ENCODE peak calls at places on chromosome 18, in six cellular contexts. G is choroid plexus epithelial cell; P is GM04504; N is activated CD4-positive, alpha-beta memory T cell treated with anti-CD3 and anti-CD28 coated beads, Interleukin-2, amount 10 ng/mL, durations not matched to agents 7 days and 5 days; L is lung microvascular endothelial cell; R is CD8-positive, alpha-beta T cell. F is an unnamed sample.

GRCh38 chr18:36130039-36130831 is 536 bp downstream of the ELP2 start:
- DNase-seq in L (peak; percentile 3), G (peak; percentile 8), N (no peak), R (no peak), P (no peak), F (no peak)

GRCh38 chr18:44536041-44536440 is 144.6 kb upstream of the SETBP1 start:
- DNase-seq in R (no peak), G (peak; percentile 57), N (no peak), P (peak; percentile 57), L (peak; percentile 28), F (no peak)

GRCh38 chr18:67788315-67788714 is 271.8 kb upstream of the DSEL start:
- DNase-seq in G (no peak), L (no peak), N (no peak), P (no peak), R (no peak), F (no peak)

GRCh38 chr18:55840601-55841170 is 252.7 kb upstream of the TCF4 start:
- DNase-seq in G (no peak), R (no peak), P (no peak), N (no peak), L (no peak), F (no peak)

GRCh38 chr18:32470136-32470712 is 458 bp downstream of the GAREM1 start:
- DNase-seq in N (peak; percentile 18), L (peak; percentile 35), G (peak; percentile 42), R (no peak), P (no peak), F (no peak)

GRCh38 chr18:47261902-47262301 is 10.4 kb upstream of the SKOR2 start:
- DNase-seq in L (no peak), R (no peak), N (no peak), G (no peak), P (no peak), F (no peak)

GRCh38 chr18:36580266-36580665 is 248.5 kb downstream of the TPGS2 start:
- DNase-seq in P (no peak), N (no peak), L (peak; percentile 14), R (no peak), G (peak; percentile 66), F (no peak)

GRCh38 chr18:7116832-7117389 is 686 bp downstream of the LAMA1 start:
- DNase-seq in L (no peak), G (peak; percentile 17), N (no peak), R (no peak), P (no peak), F (no peak)

GRCh38 chr18:48813833-48814489 is 136.8 kb downstream of the SMAD7 start:
- DNase-seq in R (peak; percentile 30), G (no peak), L (no peak), N (peak; percentile 64), P (no peak), F (peak; percentile 56)

GRCh38 chr18:9323750-9324445 is 10.7 kb upstream of the TWSG1 start:
- DNase-seq in L (peak; percentile 40), G (peak; percentile 75), R (no peak), N (no peak), P (no peak), F (no peak)

GRCh38 chr18:62384610-62385097 is 59.5 kb downstream of the TNFRSF11A start:
- DNase-seq in R (no peak), G (peak; percentile 10), N (no peak), P (no peak), L (peak; percentile 46), F (no peak)

GRCh38 chr18:52339891-52340371 is at the start of gene DCC:
- DNase-seq in P (no peak), L (no peak), G (peak; percentile 65), N (no peak), R (no peak), F (no peak)

GRCh38 chr18:25177631-25178030 is 174.3 kb downstream of the ZNF521 start:
- DNase-seq in N (no peak), G (no peak), R (no peak), L (no peak), P (no peak), F (no peak)

GRCh38 chr18:51361130-51361860 is 163.8 kb upstream of the MEX3C start:
- DNase-seq in R (no peak), L (peak; percentile 52), G (peak; percentile 50), P (no peak), N (peak; percentile 34), F (no peak)

GRCh38 chr18:75638597-75639467 is 211.3 kb upstream of the SMIM21 start:
- DNase-seq in G (peak; percentile 39), L (no peak), P (peak; percentile 58), R (no peak), N (no peak), F (no peak)

GRCh38 chr18:26406854-26407517 is 141.4 kb downstream of the KCTD1 start:
- DNase-seq in R (no peak), N (no peak), P (no peak), L (no peak), G (peak; percentile 26), F (no peak)

GRCh38 chr18:39053569-39053968 is 1488.0 kb upstream of the CELF4 start:
- DNase-seq in R (no peak), N (no peak), G (no peak), L (no peak), P (no peak), F (no peak)

GRCh38 chr18:42137671-42138375 is 182.8 kb downstream of the PIK3C3 start:
- DNase-seq in R (no peak), L (no peak), N (no peak), P (no peak), G (no peak), F (no peak)

GRCh38 chr18:44783371-44783770 is 102.7 kb downstream of the SETBP1 start:
- DNase-seq in P (no peak), R (no peak), L (no peak), N (no peak), G (no peak), F (no peak)

GRCh38 chr18:44733069-44733753 is 52.5 kb downstream of the SETBP1 start:
- DNase-seq in G (peak; percentile 73), P (peak; percentile 69), R (no peak), L (peak; percentile 10), N (peak; percentile 59), F (no peak)

GRCh38 chr18:5463390-5463789 is 80.4 kb downstream of the EPB41L3 start:
- DNase-seq in L (peak; percentile 14), G (peak; percentile 99), N (no peak), P (peak; percentile 82), R (no peak), F (no peak)

F was measured in T-helper 22 cell.